ENCODE peak calls at places on chromosomes 13 and 19, in seven cellular contexts. P is AG04450, B is uterus, Q is psoas muscle, A is HL-60, Y is A549, V is vagina. C is an unnamed sample.

GRCh38 chr13:110509478-110509926 is 52.0 kb downstream of the RAB20 start:
- DNase-seq in P (no peak), B (no peak), Q (no peak), A (no peak), Y (no peak), V (no peak), C (no peak)

GRCh38 chr19:40646564-40647254 is 43.7 kb downstream of the NUMBL start:
- DNase-seq in P (no peak), B (no peak), Q (no peak), A (no peak), Y (no peak), V (no peak), C (peak)

GRCh38 chr13:46799139-46799538 is 2.2 kb upstream of the ESD start:
- DNase-seq in P (no peak), B (no peak), Q (no peak), A (no peak), Y (no peak), V (no peak), C (no peak)

GRCh38 chr19:7720351-7720750 is 11.6 kb downstream of the CLEC4G start:
- DNase-seq in P (no peak), B (no peak), Q (no peak), A (no peak), Y (no peak), V (no peak), C (no peak)

GRCh38 chr19:43798546-43799409 is 3.5 kb downstream of the LYPD5 start:
- DNase-seq in P (no peak), B (no peak), Q (peak), A (no peak), Y (no peak), V (no peak), C (no peak)

GRCh38 chr19:50739132-50739746 is 16.1 kb downstream of the CLEC11A start:
- DNase-seq in P (no peak), B (no peak), Q (no peak), A (no peak), Y (no peak), V (no peak), C (no peak)

GRCh38 chr13:89066868-89067466 is 1395.8 kb downstream of the SLITRK5 start:
- DNase-seq in P (no peak), B (no peak), Q (no peak), A (peak), Y (peak), V (no peak), C (peak)

GRCh38 chr13:39900106-39900750 is 244.8 kb downstream of the COG6 start:
- DNase-seq in P (peak), B (no peak), Q (no peak), A (no peak), Y (no peak), V (no peak), C (no peak)

GRCh38 chr13:69474286-69474685 is 633.3 kb upstream of the ATXN8OS start:
- DNase-seq in P (no peak), B (no peak), Q (no peak), A (no peak), Y (no peak), V (no peak), C (no peak)

GRCh38 chr13:24199016-24199415 is 38.5 kb downstream of the SPATA13 start:
- DNase-seq in P (no peak), B (peak), Q (no peak), A (no peak), Y (no peak), V (no peak), C (no peak)

GRCh38 chr19:45496349-45496953 is 396 bp downstream of the RTN2 start:
- DNase-seq in P (no peak), B (peak), Q (peak), A (no peak), Y (no peak), V (no peak), C (no peak)

GRCh38 chr13:99275093-99275469 is 16.9 kb upstream of the GPR18 start:
- DNase-seq in P (no peak), B (no peak), Q (no peak), A (no peak), Y (no peak), V (no peak), C (no peak)

GRCh38 chr19:49988007-49988406 is 27.0 kb upstream of the SIGLEC11 start:
- DNase-seq in P (no peak), B (no peak), Q (no peak), A (no peak), Y (no peak), V (no peak), C (no peak)

GRCh38 chr19:3575260-3575741 is 2.6 kb downstream of the HMG20B start:
- DNase-seq in P (no peak), B (no peak), Q (no peak), A (no peak), Y (no peak), V (no peak), C (no peak)

GRCh38 chr13:94362411-94362909 is 117.0 kb downstream of the DCT start:
- DNase-seq in P (peak), B (peak), Q (no peak), A (peak), Y (peak), V (no peak), C (peak)

DNA sequence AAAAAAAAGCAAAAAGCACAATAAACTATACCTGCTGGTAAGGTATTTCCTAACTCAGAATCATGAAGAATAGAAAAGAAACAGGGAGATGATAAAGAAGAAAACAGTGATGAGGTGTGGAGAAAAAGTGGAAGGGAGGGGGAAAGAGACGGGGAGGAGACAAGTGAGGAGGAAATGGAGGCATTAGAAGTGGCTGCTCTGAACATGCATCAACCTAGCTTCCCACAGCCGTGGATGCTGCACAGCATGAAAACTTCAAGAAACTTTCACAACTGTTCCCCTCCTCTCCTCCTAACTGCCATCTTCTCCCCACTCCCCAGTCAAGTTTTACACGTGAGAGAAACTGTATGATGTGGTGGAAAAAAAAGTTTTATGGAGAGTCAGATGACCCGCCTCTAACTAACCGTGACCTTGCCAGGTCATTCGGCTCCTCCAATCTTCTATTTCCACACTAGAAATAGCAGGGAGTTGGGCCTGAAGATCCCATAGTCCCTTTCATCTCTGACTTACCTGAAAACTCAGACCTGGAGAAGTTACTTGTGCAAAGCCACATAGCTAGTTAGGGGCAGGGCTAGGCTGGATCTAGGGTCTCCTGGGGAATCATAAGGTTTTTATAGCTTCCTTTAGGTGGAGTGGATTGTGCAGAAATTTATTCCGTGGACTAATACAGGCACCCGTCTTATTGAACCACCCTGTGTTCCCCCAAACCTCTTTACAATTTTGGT is 461.9 kb downstream of the KLF5 start:
- DNase-seq in P (no peak), B (no peak), Q (no peak), A (no peak), Y (no peak), V (no peak), C (no peak)
- H3K4me3 ChIP-seq in P (no peak), B (no peak), Q (no peak), A (no peak), Y (no peak), V (no peak), C (no peak)

DNA sequence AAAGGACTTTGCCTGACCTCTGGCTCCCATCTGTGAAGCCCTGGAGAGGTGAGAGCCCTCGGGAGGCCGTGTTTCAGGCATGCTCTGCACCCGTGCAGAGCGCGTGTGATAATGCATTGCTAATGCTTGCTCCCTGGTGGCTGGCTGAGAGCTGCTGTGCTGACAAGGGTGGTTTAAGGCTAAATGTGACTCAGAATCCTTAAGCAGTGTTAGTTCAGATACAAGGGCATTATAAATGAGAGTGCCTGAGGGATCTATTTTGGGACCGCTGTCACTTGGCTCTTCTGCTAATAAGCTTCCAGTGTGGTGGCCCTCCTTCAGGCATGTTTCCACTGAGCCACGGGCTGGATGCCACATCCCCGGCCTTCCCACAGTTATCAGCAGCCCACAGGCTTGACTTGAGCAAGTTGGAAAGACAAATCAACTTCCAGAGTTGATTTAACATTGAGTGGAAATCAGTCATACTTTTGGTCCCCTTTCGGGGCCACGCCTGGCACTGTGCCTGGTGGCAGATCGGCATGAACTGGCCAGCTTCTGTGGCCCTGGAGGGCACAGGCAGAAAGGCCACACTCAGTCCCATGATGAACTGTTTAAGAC is 17.0 kb downstream of the ALOX5AP start:
- DNase-seq in P (no peak), B (no peak), Q (peak), A (no peak), Y (no peak), V (no peak), C (no peak)
- TF ChIP-seq CTCF in P (no peak), B (no peak), Q (no peak), A (no peak), Y (no peak), V (no peak), C (no peak)

DNA sequence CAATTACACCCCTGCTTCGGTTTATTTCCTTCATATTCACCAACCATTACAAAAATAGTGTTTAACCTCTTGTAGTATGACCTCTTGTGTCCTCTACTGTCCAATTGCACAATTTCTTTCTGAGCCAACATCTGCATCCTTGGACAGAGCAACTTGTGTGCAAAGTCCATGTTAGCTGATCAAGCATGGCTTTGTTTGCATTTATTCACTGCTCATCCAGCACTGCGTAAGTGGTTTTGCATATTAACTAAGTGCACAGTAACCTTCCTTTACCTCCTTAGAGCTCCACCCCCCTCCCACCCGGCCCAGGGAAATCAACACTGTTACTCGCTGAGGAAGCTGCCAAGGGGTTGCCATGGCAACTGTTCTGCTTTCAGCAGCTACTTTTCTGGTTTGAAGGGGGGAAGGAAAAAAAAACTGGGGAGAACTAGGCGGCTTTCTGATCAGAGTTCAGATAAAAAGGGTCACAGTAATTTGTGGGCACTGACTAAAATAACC is 153.5 kb upstream of the KLF12 start:
- DNase-seq in P (peak), B (peak), Q (peak), A (peak), Y (no peak), V (no peak), C (peak)
- H3K4me3 ChIP-seq in P (no peak), B (no peak), Q (peak), A (no peak), Y (no peak), V (peak), C (peak)

DNA sequence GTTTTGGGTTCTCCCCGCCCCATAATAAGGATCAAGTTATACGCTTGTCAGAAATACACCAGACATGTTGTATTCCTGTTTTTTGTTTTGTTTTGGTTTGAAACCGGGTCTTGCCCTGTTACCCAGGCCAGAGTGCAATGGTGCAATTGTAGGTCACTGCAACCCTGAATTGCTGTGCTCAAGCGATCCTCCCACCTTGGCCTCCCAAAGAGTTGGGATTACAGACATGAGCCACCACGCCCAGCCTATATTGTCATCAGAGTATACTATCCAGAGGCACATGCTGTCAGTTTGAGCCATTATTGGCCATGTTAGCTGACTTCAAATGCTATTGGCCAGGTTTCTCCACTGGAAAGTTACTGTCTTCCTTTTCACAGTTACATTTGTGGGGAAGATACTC is 9.8 kb downstream of the SAFB start:
- DNase-seq in P (no peak), B (no peak), Q (no peak), A (no peak), Y (no peak), V (no peak), C (no peak)
- TF ChIP-seq CTCF in P (no peak), B (no peak), Q (no peak), A (no peak), Y (no peak), V (no peak), C (no peak)

GRCh38 chr19:19513671-19514070 is 1.7 kb downstream of the TSSK6 start:
- DNase-seq in P (no peak), B (no peak), Q (no peak), A (no peak), Y (no peak), V (no peak), C (no peak)
- H3K4me3 ChIP-seq in P (no peak), B (no peak), Q (peak), A (no peak), Y (no peak), V (peak), C (no peak)

GRCh38 chr19:13103961-13104847 is 1.5 kb upstream of the LYL1 start:
- DNase-seq in P (no peak), B (peak), Q (peak), A (peak), Y (peak), V (no peak), C (no peak)
- TF ChIP-seq CTCF in P (peak), B (peak), Q (peak), A (peak), Y (peak), V (peak), C (peak)

DNA sequence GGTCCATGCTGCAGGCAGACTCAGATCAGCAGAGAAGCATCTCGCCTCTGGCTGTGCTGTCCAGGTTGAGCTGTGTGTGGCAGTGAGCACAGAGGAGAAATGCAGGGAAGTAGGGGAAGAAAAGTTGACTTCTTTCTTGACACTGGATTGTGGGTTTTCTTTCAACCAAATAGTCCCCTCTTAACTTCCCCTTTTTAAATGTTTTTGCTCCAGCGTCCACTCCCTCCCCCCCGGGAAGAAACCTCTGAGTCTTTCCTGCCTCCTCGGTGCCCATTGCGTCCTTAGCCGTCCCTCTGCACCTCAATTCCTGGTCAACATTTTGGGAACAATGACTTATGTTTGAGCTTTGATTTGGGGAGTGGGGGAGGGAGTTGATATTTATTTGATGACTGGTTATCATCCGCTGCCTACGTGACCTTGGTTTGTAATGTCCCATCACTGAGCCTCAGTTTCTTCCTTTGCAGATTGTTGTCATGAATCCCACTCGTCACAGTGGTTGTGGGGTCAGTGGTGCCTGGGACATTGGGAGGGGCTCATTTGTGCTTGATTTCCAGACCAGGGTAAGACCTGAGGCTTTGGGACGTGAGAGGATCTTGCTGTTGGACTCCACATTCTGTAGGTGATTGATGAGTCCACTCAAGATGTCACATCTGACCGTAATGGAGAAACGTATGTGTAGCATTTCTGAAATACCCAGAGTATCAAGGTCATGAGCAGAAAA is at the start of gene LILRB2:
- DNase-seq in P (no peak), B (no peak), Q (no peak), A (no peak), Y (no peak), V (no peak), C (no peak)
- H3K4me3 ChIP-seq in P (no peak), B (no peak), Q (peak), A (peak), Y (no peak), V (no peak), C (no peak)